ENCODE peak calls at places on chromosomes 13 and 19, in nine cellular contexts. R is RWPE2; Y is GM23338; U is body of pancreas; N is lower lobe of right lung; H is stimulated activated naive CD8-positive, alpha-beta T cell treated with anti-CD3 and anti-CD28 coated beads, Interleukin-15, Interleukin-2, amounts not matched to agents 100 U/mL and 50 U/mL, for 24 hours; E is IMR-90; Z is activated CD8-positive, alpha-beta memory T cell treated with anti-CD3 and anti-CD28 coated beads, Interleukin-2, amount 10 ng/mL, durations not matched to agents 7 days and 5 days; Q is lung. F is an unnamed sample.

GRCh38 chr13:100542546-100543156 is 45.9 kb downstream of the GGACT start:
- ATAC-seq in R (peak), N (peak), Z (no peak), E (peak), Q (peak), Y (no peak), U (peak), H (peak), F (peak)

GRCh38 chr13:106696719-106697118 is 128.8 kb upstream of the ARGLU1 start:
- ATAC-seq in N (no peak), Z (no peak), Y (no peak), E (no peak), U (no peak), Q (no peak), R (no peak), H (no peak), F (no peak)

GRCh38 chr13:48311223-48311622 is 7.7 kb downstream of the RB1 start:
- ATAC-seq in Q (no peak), E (no peak), R (no peak), N (no peak), Z (no peak), U (no peak), H (no peak), Y (no peak), F (no peak)

GRCh38 chr19:23281663-23282276 is 31.6 kb upstream of the ZNF724 start:
- ATAC-seq in N (no peak), U (no peak), Z (no peak), E (no peak), H (no peak), Y (no peak), Q (no peak), R (no peak), F (no peak)

GRCh38 chr19:16351133-16351809 is 26.6 kb downstream of the KLF2 start:
- ATAC-seq in Q (no peak), N (no peak), E (no peak), Z (no peak), Y (no peak), U (no peak), H (no peak), R (no peak), F (no peak)

GRCh38 chr19:48741222-48741999 is 1.0 kb upstream of the RASIP1 start:
- ATAC-seq in Z (no peak), R (peak), H (no peak), N (no peak), Q (no peak), U (no peak), E (no peak), Y (peak), F (no peak)

GRCh38 chr19:36973021-36973843 is 57.1 kb downstream of the ZNF568 start:
- ATAC-seq in Z (peak), Q (peak), Y (peak), R (peak), H (peak), E (peak), N (peak), U (peak), F (peak)

GRCh38 chr19:27779953-27780352 is 1433.0 kb downstream of the UQCRFS1 start:
- ATAC-seq in Y (no peak), R (no peak), U (no peak), H (no peak), E (no peak), Z (no peak), N (peak), Q (no peak), F (no peak)

GRCh38 chr19:16273005-16273404 is 51.6 kb upstream of the KLF2 start:
- ATAC-seq in R (no peak), E (peak), N (peak), Y (peak), Z (no peak), U (peak), Q (peak), H (no peak), F (no peak)

GRCh38 chr13:46648166-46648607 is 95.2 kb downstream of the LRCH1 start:
- ATAC-seq in Q (no peak), Z (no peak), E (peak), H (peak), N (peak), Y (peak), U (peak), R (peak), F (peak)

GRCh38 chr13:33865945-33866344 is 48.0 kb downstream of the RFC3 start:
- ATAC-seq in U (no peak), Y (no peak), Q (no peak), R (no peak), Z (no peak), N (no peak), E (no peak), H (no peak), F (no peak)

GRCh38 chr19:45450042-45450380 is 17.8 kb upstream of the FOSB start:
- ATAC-seq in Q (no peak), Y (no peak), N (peak), U (peak), E (no peak), R (peak), H (peak), Z (peak), F (peak)

GRCh38 chr19:53037101-53038097 is 7.1 kb upstream of the ERVV-2 start:
- ATAC-seq in Y (peak), H (no peak), U (no peak), Q (no peak), R (peak), Z (no peak), E (peak), N (no peak), F (peak)

GRCh38 chr13:92122454-92122853 is 724.0 kb downstream of the GPC5 start:
- ATAC-seq in N (no peak), R (peak), E (no peak), H (no peak), Y (no peak), U (no peak), Q (no peak), Z (no peak), F (no peak)

GRCh38 chr19:50432221-50432626 is 468 bp upstream of the MYBPC2 start:
- ATAC-seq in N (peak), Q (no peak), U (peak), H (no peak), Z (no peak), E (peak), Y (peak), R (peak), F (peak)

GRCh38 chr19:5553892-5554291 is 13.9 kb downstream of the TINCR start:
- ATAC-seq in R (no peak), N (no peak), Y (peak), Q (no peak), Z (no peak), U (no peak), E (no peak), H (no peak), F (peak)

GRCh38 chr13:73970413-73971055 is 163.7 kb downstream of the KLF12 start:
- ATAC-seq in R (no peak), E (no peak), U (no peak), Z (no peak), Q (no peak), H (no peak), Y (no peak), N (no peak), F (no peak)

GRCh38 chr13:99990045-99990977 is 8.7 kb downstream of the ZIC2 start:
- ATAC-seq in R (no peak), Y (peak), Q (no peak), U (no peak), H (no peak), N (peak), E (no peak), Z (no peak), F (peak)

GRCh38 chr19:497861-498590 is 1.7 kb downstream of the MADCAM1 start:
- ATAC-seq in U (peak), Q (no peak), Z (peak), E (peak), R (peak), H (no peak), N (peak), Y (peak), F (peak)

GRCh38 chr13:102642475-102642874 is 45.7 kb downstream of the TPP2 start:
- ATAC-seq in U (peak), R (no peak), Z (no peak), N (peak), Y (no peak), H (no peak), E (no peak), Q (peak), F (no peak)

GRCh38 chr19:46492841-46493235 is 2.8 kb downstream of the PNMA8B start:
- ATAC-seq in N (no peak), Z (no peak), H (peak), Q (no peak), Y (peak), E (no peak), U (no peak), R (no peak), F (no peak)

GRCh38 chr13:80486407-80486806 is 145.5 kb upstream of the SPRY2 start:
- ATAC-seq in U (no peak), R (no peak), Z (no peak), H (no peak), N (no peak), E (no peak), Y (no peak), Q (no peak), F (no peak)

GRCh38 chr19:8307400-8307964 is 676 bp downstream of the CD320 start:
- ATAC-seq in R (peak), U (peak), H (no peak), Y (peak), Z (no peak), Q (no peak), E (no peak), N (peak), F (peak)

GRCh38 chr13:96229356-96229755 is 139.4 kb downstream of the HS6ST3 start:
- ATAC-seq in H (no peak), Z (no peak), N (peak), R (no peak), E (no peak), U (no peak), Q (no peak), Y (peak), F (peak)

GRCh38 chr19:29526730-29527499 is 1.1 kb downstream of the VSTM2B start:
- ATAC-seq in H (no peak), N (no peak), E (no peak), Q (no peak), Y (peak), Z (no peak), R (no peak), U (no peak), F (no peak)

GRCh38 chr19:9139609-9140158 is 513 bp upstream of the ZNF317 start:
- ATAC-seq in U (peak), Q (no peak), Z (peak), R (no peak), Y (no peak), H (no peak), E (peak), N (peak), F (peak)

GRCh38 chr13:69296130-69296529 is 811.5 kb upstream of the ATXN8OS start:
- ATAC-seq in R (no peak), N (no peak), H (no peak), E (no peak), U (no peak), Y (no peak), Z (no peak), Q (no peak), F (no peak)

GRCh38 chr13:41973247-41973741 is 12.4 kb upstream of the VWA8 start:
- ATAC-seq in Y (peak), Q (no peak), U (no peak), E (no peak), Z (no peak), R (no peak), H (no peak), N (no peak), F (no peak)

GRCh38 chr13:27635256-27635655 is 13.6 kb downstream of the POLR1D start:
- ATAC-seq in Z (no peak), Q (no peak), N (peak), H (peak), Y (no peak), R (no peak), U (no peak), E (no peak), F (no peak)

GRCh38 chr19:4861147-4861546 is 6.3 kb downstream of the PLIN3 start:
- ATAC-seq in Q (no peak), N (no peak), R (no peak), H (no peak), E (no peak), Y (peak), U (peak), Z (no peak), F (no peak)

GRCh38 chr13:38090913-38091312 is 221.3 kb upstream of the TRPC4 start:
- ATAC-seq in Q (no peak), E (no peak), Y (no peak), R (no peak), N (no peak), U (no peak), H (no peak), Z (no peak), F (no peak)

GRCh38 chr19:16527971-16528521 is 14.2 kb downstream of the CHERP start:
- ATAC-seq in Y (peak), Z (peak), H (peak), E (peak), U (no peak), N (no peak), R (no peak), Q (no peak), F (peak)

GRCh38 chr19:38952395-38953165 is 21.8 kb downstream of the MRPS12 start:
- ATAC-seq in E (no peak), N (peak), Q (no peak), U (peak), Z (peak), H (no peak), R (peak), Y (peak), F (no peak)

F was measured in SK-N-SH treated with all-trans-retinoic acid at 6 μM for 48 hours.